ENCODE peak calls at places on chromosome 19, in five cellular contexts. W is K562, A is GM12878, P is H1, Z is HepG2. E is an unnamed sample.
A peak's percentile ranks its signal among the peaks of the same experiment; 100 is the strongest.

GRCh38 chr19:5001547-5002131 is 32.7 kb downstream of the KDM4B start:
- DNase-seq in W (peak; percentile 71), Z (peak; percentile 58), P (no peak), A (no peak), E (peak; percentile 66)

GRCh38 chr19:7109678-7110289 is 40.3 kb downstream of the ZNF557 start:
- DNase-seq in W (no peak), A (no peak), Z (peak; percentile 11), P (peak; percentile 59), E (peak; percentile 33)

GRCh38 chr19:32567486-32567885 is 13.5 kb upstream of the PDCD5 start:
- DNase-seq in P (no peak), A (no peak), Z (no peak), W (no peak), E (no peak)

GRCh38 chr19:14391156-14391821 is 10.0 kb downstream of the ADGRE5 start:
- DNase-seq in A (no peak), P (no peak), Z (no peak), W (peak; percentile 34), E (no peak)

GRCh38 chr19:5321851-5322681 is 18.5 kb downstream of the PTPRS start:
- DNase-seq in A (peak; percentile 72), P (no peak), W (peak; percentile 70), Z (no peak), E (peak; percentile 50)

GRCh38 chr19:36113895-36114762 is 546 bp downstream of the POLR2I start:
- DNase-seq in P (no peak), A (no peak), W (peak; percentile 53), Z (no peak), E (peak; percentile 51)

GRCh38 chr19:47446534-47447469 is 24.9 kb downstream of the SLC8A2 start:
- DNase-seq in W (peak; percentile 84), P (peak; percentile 79), Z (no peak), A (no peak), E (peak; percentile 94)

GRCh38 chr19:4031420-4031819 is 23.9 kb downstream of the PIAS4 start:
- DNase-seq in Z (no peak), A (no peak), P (no peak), W (no peak), E (no peak)

GRCh38 chr19:17035842-17036424 is 9.3 kb upstream of the CPAMD8 start:
- DNase-seq in P (no peak), Z (no peak), A (no peak), W (peak; percentile 38), E (no peak)

GRCh38 chr19:15285896-15286591 is 46.3 kb downstream of the BRD4 start:
- DNase-seq in W (no peak), A (peak; percentile 75), P (no peak), Z (no peak), E (no peak)

GRCh38 chr19:51166846-51167490 is 24.9 kb downstream of the SIGLEC7 start:
- DNase-seq in P (no peak), Z (no peak), A (no peak), W (no peak), E (no peak)

GRCh38 chr19:47391510-47392223 is 27.7 kb downstream of the MEIS3 start:
- DNase-seq in A (peak; percentile 12), W (peak; percentile 83), P (peak; percentile 89), Z (peak; percentile 58), E (peak; percentile 91)

GRCh38 chr19:46746281-46746965 is at the start of gene STRN4:
- DNase-seq in Z (no peak), P (no peak), A (no peak), W (peak; percentile 90), E (peak; percentile 54)

GRCh38 chr19:45352914-45353796 is 12.6 kb downstream of the KLC3 start:
- DNase-seq in W (no peak), P (no peak), A (no peak), Z (no peak), E (no peak)

GRCh38 chr19:20035935-20036334 is 3.4 kb downstream of the ZNF682 start:
- DNase-seq in W (no peak), P (no peak), Z (no peak), A (no peak), E (no peak)

GRCh38 chr19:20039203-20039723 is at the start of gene ZNF682:
- DNase-seq in A (no peak), W (peak; percentile 31), P (peak; percentile 93), Z (peak; percentile 84), E (peak; percentile 99)

DNA sequence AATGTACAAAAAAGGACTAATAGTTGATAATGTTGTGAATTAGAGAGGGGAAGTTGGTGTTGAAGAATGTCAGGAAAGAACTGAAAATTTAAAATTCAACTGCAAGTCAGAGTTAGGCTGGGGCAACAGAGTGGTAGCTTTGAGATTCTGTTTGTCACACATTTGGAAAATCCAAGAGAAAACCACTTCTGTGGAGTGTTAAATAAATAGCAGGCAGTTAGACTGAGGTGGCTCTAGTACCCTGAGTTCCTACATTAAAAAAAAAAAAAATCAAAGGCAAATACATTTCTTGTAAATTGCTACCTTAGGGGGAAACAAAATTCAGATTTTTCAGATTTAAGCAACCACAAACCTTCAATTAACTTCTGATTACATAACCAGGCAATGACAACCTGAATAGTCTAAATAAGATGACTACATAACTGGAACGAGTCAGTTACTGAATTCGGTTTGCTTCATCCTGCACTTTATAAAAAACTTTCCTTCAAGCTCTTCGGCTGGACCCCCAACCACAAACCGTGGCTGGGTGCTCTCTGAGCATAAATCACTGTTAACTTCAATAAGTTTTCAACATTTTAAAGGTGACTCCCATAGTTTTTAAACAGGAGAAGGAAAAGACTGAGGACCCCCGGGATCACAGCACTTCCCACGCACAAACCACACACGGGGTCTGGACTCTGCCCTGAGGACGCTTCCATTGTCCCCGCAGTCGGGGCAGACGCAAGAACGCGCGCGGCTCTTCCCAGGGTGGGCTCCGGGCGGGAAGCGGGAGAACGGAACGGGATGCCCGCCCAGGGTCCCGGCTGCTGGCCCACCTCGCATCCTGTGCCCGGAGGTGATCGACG is 725 bp downstream of the ZNF682 start:
- DNase-seq in P (no peak), Z (no peak), W (no peak), A (no peak), E (no peak)
- TF ChIP-seq ATF2 in P (no peak), Z (no peak), W (no peak), A (no peak), E (no peak)

GRCh38 chr19:11136400-11137101 is 19.0 kb downstream of the SPC24 start:
- DNase-seq in A (no peak), P (no peak), W (no peak), Z (no peak), E (no peak)

GRCh38 chr19:11140896-11141295 is 14.7 kb downstream of the SPC24 start:
- DNase-seq in A (no peak), Z (no peak), P (no peak), W (no peak), E (no peak)

GRCh38 chr19:11141937-11142527 is 13.6 kb downstream of the SPC24 start:
- DNase-seq in A (no peak), Z (peak; percentile 35), W (no peak), P (no peak), E (no peak)

GRCh38 chr19:11138659-11139526 is 16.7 kb downstream of the SPC24 start:
- DNase-seq in Z (peak; percentile 54), A (no peak), W (peak; percentile 25), P (no peak), E (peak; percentile 44)

DNA sequence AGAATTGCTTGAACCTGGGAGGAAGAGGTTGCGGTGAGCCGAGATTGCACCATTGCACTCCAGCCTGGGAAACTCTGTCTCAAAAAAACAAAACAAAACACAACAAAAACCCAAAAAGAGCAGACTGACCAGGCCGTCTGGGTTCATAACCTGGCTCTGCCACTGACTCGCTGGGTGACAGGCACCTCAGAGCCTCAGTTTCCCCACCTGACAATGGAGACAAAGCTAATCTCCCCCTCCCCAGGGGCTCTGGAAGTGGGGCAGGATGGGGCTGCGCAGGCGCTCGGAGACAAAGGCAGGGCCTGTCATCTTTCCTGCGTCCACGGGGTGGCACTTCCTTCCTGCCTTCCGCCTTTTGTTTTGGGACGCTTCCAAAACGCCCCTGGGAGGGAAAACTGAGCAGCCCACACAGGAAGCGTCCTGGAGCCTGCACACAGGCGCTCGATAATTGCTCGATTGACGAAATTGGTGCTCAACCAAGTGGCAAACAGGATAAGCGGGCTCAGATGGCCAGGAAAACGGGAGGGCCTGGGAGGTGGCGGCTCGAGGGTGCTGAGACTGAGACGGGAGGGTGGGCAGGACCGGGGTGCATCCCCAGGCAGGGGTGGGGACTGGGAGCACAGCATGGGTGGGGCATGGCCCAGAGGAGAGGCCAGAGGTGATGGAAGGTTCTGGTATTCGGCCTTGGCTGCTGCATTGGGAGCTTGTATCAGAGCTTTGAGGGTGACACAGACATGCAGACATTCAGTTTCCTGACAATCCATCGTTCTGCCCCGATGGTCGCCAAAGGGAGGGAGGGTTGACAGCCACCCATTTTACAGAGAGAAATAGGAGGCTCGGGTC is 17.8 kb downstream of the SPC24 start:
- DNase-seq in P (no peak), Z (peak; percentile 75), A (no peak), W (peak; percentile 73), E (peak; percentile 77)
- TF ChIP-seq CREB1 in P (peak; percentile 41), Z (no peak), A (no peak), W (no peak), E (no peak)

GRCh38 chr19:27870293-27870692 is 1342.7 kb downstream of the UQCRFS1 start:
- DNase-seq in A (no peak), P (no peak), W (no peak), Z (no peak), E (no peak)
- TF ChIP-seq ATF2 in A (no peak), P (no peak), W (no peak), Z (no peak), E (no peak)

DNA sequence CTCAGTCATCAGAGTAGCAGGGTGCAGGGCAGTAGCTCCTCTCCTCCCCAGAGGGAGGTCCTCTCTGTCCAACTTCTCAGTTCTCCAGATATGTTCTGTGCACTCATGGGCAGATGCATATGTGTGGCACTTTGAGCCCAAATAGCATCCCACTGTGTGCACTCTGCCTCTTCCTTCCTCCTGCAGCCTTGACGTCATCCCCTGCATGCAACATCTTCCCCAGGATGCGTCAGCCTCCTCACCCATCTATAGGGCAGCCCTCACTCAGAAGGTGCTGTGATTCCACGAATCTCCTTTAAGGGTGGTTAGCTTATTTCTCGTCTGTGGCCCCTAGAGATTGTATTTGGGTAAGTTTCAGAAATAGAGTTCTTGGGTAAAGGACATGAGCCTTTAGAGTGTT is 22.1 kb upstream of the CRTC1 start:
- DNase-seq in Z (no peak), P (no peak), A (no peak), W (no peak), E (no peak)
- TF ChIP-seq CREB1 in Z (no peak), P (no peak), A (no peak), W (no peak), E (no peak)

GRCh38 chr19:39568604-39569003 is 28.6 kb upstream of the EID2 start:
- DNase-seq in A (no peak), W (no peak), Z (peak; percentile 27), P (no peak), E (no peak)
- TF ChIP-seq ATF2 in A (no peak), W (no peak), Z (no peak), P (no peak), E (no peak)

GRCh38 chr19:18234194-18234593 is 8.0 kb upstream of the PDE4C start:
- DNase-seq in Z (no peak), W (no peak), P (no peak), A (no peak), E (no peak)
- TF ChIP-seq CREB1 in Z (no peak), W (no peak), P (no peak), A (no peak), E (no peak)

DNA sequence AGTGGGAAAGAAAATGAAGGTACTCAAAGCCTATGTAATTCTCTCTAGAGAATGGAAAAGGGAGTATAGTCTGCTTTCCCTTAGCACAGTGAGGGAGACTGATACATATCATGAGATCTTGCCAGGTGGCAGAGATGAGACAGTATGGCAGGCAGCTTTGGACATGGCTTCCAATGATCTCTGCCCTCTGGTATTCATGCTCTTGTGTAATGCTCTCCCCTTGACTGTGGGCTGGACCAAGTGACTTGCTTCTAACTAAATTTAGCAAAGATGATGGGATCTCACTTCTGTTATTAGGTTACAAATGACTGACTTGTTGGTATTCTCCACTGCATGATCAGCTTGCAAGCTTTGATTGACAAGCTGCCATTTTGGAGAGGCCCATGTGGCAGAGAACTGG is 10.2 kb downstream of the ZNF132 start:
- DNase-seq in W (no peak), A (no peak), P (no peak), Z (no peak), E (no peak)
- TF ChIP-seq ATF2 in W (no peak), A (no peak), P (no peak), Z (no peak), E (no peak)